ENCODE peak calls at places on chromosomes 6 and 20, in nine cellular contexts. One of them, this sample, is unnamed. For H3K4me1, the result is how much of the 10 kb centered on the place peaks cover.

GRCh38 chr6:86856937-86857563 is 80.3 kb upstream of the HTR1E start:
- DNase-seq in CD4-positive, CD25-positive, alpha-beta regulatory T cell: no peak
- DNase-seq in Caco-2: no peak
- DNase-seq in psoas muscle: no peak
- DNase-seq in prostate gland: peak
- DNase-seq in neural progenitor cell: peak
- DNase-seq in adrenal gland: peak
- DNase-seq in mucosa of descending colon: no peak
- DNase-seq in esophagus muscularis mucosa: no peak
- DNase-seq in this sample: no peak

GRCh38 chr6:108619431-108620197 is 58.9 kb downstream of the FOXO3 start:
- DNase-seq in CD4-positive, CD25-positive, alpha-beta regulatory T cell: no peak
- DNase-seq in Caco-2: no peak
- DNase-seq in psoas muscle: no peak
- DNase-seq in prostate gland: no peak
- DNase-seq in neural progenitor cell: no peak
- DNase-seq in adrenal gland: no peak
- DNase-seq in mucosa of descending colon: no peak
- DNase-seq in esophagus muscularis mucosa: no peak
- DNase-seq in this sample: no peak

GRCh38 chr20:48054051-48054450 is 268.8 kb upstream of the SULF2 start:
- DNase-seq in CD4-positive, CD25-positive, alpha-beta regulatory T cell: no peak
- DNase-seq in Caco-2: no peak
- DNase-seq in psoas muscle: no peak
- DNase-seq in prostate gland: no peak
- DNase-seq in neural progenitor cell: no peak
- DNase-seq in adrenal gland: no peak
- DNase-seq in mucosa of descending colon: no peak
- DNase-seq in esophagus muscularis mucosa: no peak
- DNase-seq in this sample: no peak

GRCh38 chr20:13348301-13349239 is 127.5 kb downstream of the ISM1 start:
- DNase-seq in CD4-positive, CD25-positive, alpha-beta regulatory T cell: no peak
- DNase-seq in Caco-2: no peak
- DNase-seq in psoas muscle: no peak
- DNase-seq in prostate gland: no peak
- DNase-seq in neural progenitor cell: no peak
- DNase-seq in adrenal gland: no peak
- DNase-seq in mucosa of descending colon: no peak
- DNase-seq in esophagus muscularis mucosa: no peak
- DNase-seq in this sample: no peak

GRCh38 chr20:56440346-56441007 is 27.9 kb upstream of the RTF2 start:
- DNase-seq in CD4-positive, CD25-positive, alpha-beta regulatory T cell: peak
- DNase-seq in Caco-2: no peak
- DNase-seq in psoas muscle: no peak
- DNase-seq in prostate gland: no peak
- DNase-seq in neural progenitor cell: no peak
- DNase-seq in adrenal gland: no peak
- DNase-seq in mucosa of descending colon: no peak
- DNase-seq in esophagus muscularis mucosa: no peak
- DNase-seq in this sample: no peak

GRCh38 chr20:59661141-59661540 is 56.8 kb downstream of the PHACTR3 start:
- DNase-seq in CD4-positive, CD25-positive, alpha-beta regulatory T cell: no peak
- DNase-seq in Caco-2: peak
- DNase-seq in psoas muscle: no peak
- DNase-seq in prostate gland: no peak
- DNase-seq in neural progenitor cell: no peak
- DNase-seq in adrenal gland: no peak
- DNase-seq in mucosa of descending colon: no peak
- DNase-seq in esophagus muscularis mucosa: peak
- DNase-seq in this sample: no peak

GRCh38 chr6:12614468-12614867 is 102.1 kb upstream of the PHACTR1 start:
- DNase-seq in CD4-positive, CD25-positive, alpha-beta regulatory T cell: no peak
- DNase-seq in Caco-2: no peak
- DNase-seq in psoas muscle: no peak
- DNase-seq in prostate gland: no peak
- DNase-seq in neural progenitor cell: no peak
- DNase-seq in adrenal gland: no peak
- DNase-seq in mucosa of descending colon: no peak
- DNase-seq in esophagus muscularis mucosa: no peak
- DNase-seq in this sample: no peak

GRCh38 chr6:89221971-89222887 is 5.1 kb upstream of the GABRR1 start:
- DNase-seq in CD4-positive, CD25-positive, alpha-beta regulatory T cell: no peak
- DNase-seq in Caco-2: no peak
- DNase-seq in psoas muscle: no peak
- DNase-seq in prostate gland: no peak
- DNase-seq in neural progenitor cell: no peak
- DNase-seq in adrenal gland: no peak
- DNase-seq in mucosa of descending colon: no peak
- DNase-seq in esophagus muscularis mucosa: no peak
- DNase-seq in this sample: no peak

GRCh38 chr6:46000905-46001304 is 14.8 kb downstream of the CLIC5 start:
- DNase-seq in CD4-positive, CD25-positive, alpha-beta regulatory T cell: no peak
- DNase-seq in Caco-2: no peak
- DNase-seq in psoas muscle: no peak
- DNase-seq in prostate gland: no peak
- DNase-seq in neural progenitor cell: no peak
- DNase-seq in adrenal gland: no peak
- DNase-seq in mucosa of descending colon: no peak
- DNase-seq in esophagus muscularis mucosa: no peak
- DNase-seq in this sample: no peak

GRCh38 chr6:144265390-144265789 is 19.7 kb upstream of the UTRN start:
- DNase-seq in CD4-positive, CD25-positive, alpha-beta regulatory T cell: no peak
- DNase-seq in Caco-2: peak
- DNase-seq in psoas muscle: no peak
- DNase-seq in prostate gland: no peak
- DNase-seq in neural progenitor cell: peak
- DNase-seq in adrenal gland: no peak
- DNase-seq in mucosa of descending colon: no peak
- DNase-seq in esophagus muscularis mucosa: no peak
- DNase-seq in this sample: no peak

GRCh38 chr6:128519931-128520435 is 416 bp downstream of the PTPRK start:
- DNase-seq in CD4-positive, CD25-positive, alpha-beta regulatory T cell: no peak
- DNase-seq in Caco-2: peak
- DNase-seq in psoas muscle: no peak
- DNase-seq in prostate gland: peak
- DNase-seq in neural progenitor cell: no peak
- DNase-seq in adrenal gland: peak
- DNase-seq in mucosa of descending colon: no peak
- DNase-seq in esophagus muscularis mucosa: no peak
- DNase-seq in this sample: peak

GRCh38 chr6:105784179-105784578 is 302.0 kb upstream of the PRDM1 start:
- DNase-seq in CD4-positive, CD25-positive, alpha-beta regulatory T cell: no peak
- DNase-seq in Caco-2: no peak
- DNase-seq in psoas muscle: no peak
- DNase-seq in prostate gland: no peak
- DNase-seq in neural progenitor cell: no peak
- DNase-seq in adrenal gland: no peak
- DNase-seq in mucosa of descending colon: no peak
- DNase-seq in esophagus muscularis mucosa: no peak
- DNase-seq in this sample: no peak

GRCh38 chr20:44683263-44684046 is 31.7 kb upstream of the CCN5 start:
- DNase-seq in CD4-positive, CD25-positive, alpha-beta regulatory T cell: peak
- DNase-seq in Caco-2: peak
- DNase-seq in psoas muscle: no peak
- DNase-seq in prostate gland: peak
- DNase-seq in neural progenitor cell: peak
- DNase-seq in adrenal gland: peak
- DNase-seq in mucosa of descending colon: peak
- DNase-seq in esophagus muscularis mucosa: no peak
- DNase-seq in this sample: peak

GRCh38 chr20:58309607-58310290 is at the start of gene RAB22A:
- DNase-seq in CD4-positive, CD25-positive, alpha-beta regulatory T cell: peak
- DNase-seq in Caco-2: peak
- DNase-seq in psoas muscle: peak
- DNase-seq in prostate gland: peak
- DNase-seq in neural progenitor cell: peak
- DNase-seq in adrenal gland: peak
- DNase-seq in mucosa of descending colon: peak
- DNase-seq in esophagus muscularis mucosa: no peak
- DNase-seq in this sample: peak

GRCh38 chr20:11832397-11832796 is 85.3 kb upstream of the BTBD3 start:
- DNase-seq in CD4-positive, CD25-positive, alpha-beta regulatory T cell: no peak
- DNase-seq in Caco-2: no peak
- DNase-seq in psoas muscle: no peak
- DNase-seq in prostate gland: no peak
- DNase-seq in neural progenitor cell: no peak
- DNase-seq in adrenal gland: no peak
- DNase-seq in mucosa of descending colon: no peak
- DNase-seq in esophagus muscularis mucosa: no peak
- DNase-seq in this sample: no peak

GRCh38 chr20:62921119-62921687 is 5.1 kb downstream of the DIDO1 start:
- DNase-seq in CD4-positive, CD25-positive, alpha-beta regulatory T cell: peak
- DNase-seq in Caco-2: peak
- DNase-seq in psoas muscle: no peak
- DNase-seq in prostate gland: peak
- DNase-seq in neural progenitor cell: peak
- DNase-seq in adrenal gland: peak
- DNase-seq in mucosa of descending colon: no peak
- DNase-seq in esophagus muscularis mucosa: no peak
- DNase-seq in this sample: peak

GRCh38 chr6:52994789-52995078 is 350 bp downstream of the GSTA4 start:
- DNase-seq in CD4-positive, CD25-positive, alpha-beta regulatory T cell: no peak
- DNase-seq in Caco-2: no peak
- DNase-seq in psoas muscle: peak
- DNase-seq in prostate gland: peak
- DNase-seq in neural progenitor cell: no peak
- DNase-seq in adrenal gland: peak
- DNase-seq in mucosa of descending colon: peak
- DNase-seq in esophagus muscularis mucosa: peak
- DNase-seq in this sample: peak

GRCh38 chr6:73340048-73340447 is 14.0 kb downstream of the DPPA5 start:
- DNase-seq in CD4-positive, CD25-positive, alpha-beta regulatory T cell: no peak
- DNase-seq in Caco-2: no peak
- DNase-seq in psoas muscle: no peak
- DNase-seq in prostate gland: no peak
- DNase-seq in neural progenitor cell: no peak
- DNase-seq in adrenal gland: no peak
- DNase-seq in mucosa of descending colon: no peak
- DNase-seq in esophagus muscularis mucosa: no peak
- DNase-seq in this sample: no peak

GRCh38 chr6:125346926-125347563 is 45.3 kb upstream of the HDDC2 start:
- DNase-seq in CD4-positive, CD25-positive, alpha-beta regulatory T cell: no peak
- DNase-seq in Caco-2: no peak
- DNase-seq in psoas muscle: no peak
- DNase-seq in prostate gland: no peak
- DNase-seq in neural progenitor cell: no peak
- DNase-seq in adrenal gland: no peak
- DNase-seq in mucosa of descending colon: no peak
- DNase-seq in esophagus muscularis mucosa: no peak
- DNase-seq in this sample: no peak
- H3K4me1 ChIP-seq in CD4-positive, CD25-positive, alpha-beta regulatory T cell: under half
- H3K4me1 ChIP-seq in Caco-2: under half
- H3K4me1 ChIP-seq in psoas muscle: under half
- H3K4me1 ChIP-seq in prostate gland: under half
- H3K4me1 ChIP-seq in neural progenitor cell: under half
- H3K4me1 ChIP-seq in adrenal gland: under half
- H3K4me1 ChIP-seq in mucosa of descending colon: under half
- H3K4me1 ChIP-seq in esophagus muscularis mucosa: under half
- H3K4me1 ChIP-seq in this sample: under half

DNA sequence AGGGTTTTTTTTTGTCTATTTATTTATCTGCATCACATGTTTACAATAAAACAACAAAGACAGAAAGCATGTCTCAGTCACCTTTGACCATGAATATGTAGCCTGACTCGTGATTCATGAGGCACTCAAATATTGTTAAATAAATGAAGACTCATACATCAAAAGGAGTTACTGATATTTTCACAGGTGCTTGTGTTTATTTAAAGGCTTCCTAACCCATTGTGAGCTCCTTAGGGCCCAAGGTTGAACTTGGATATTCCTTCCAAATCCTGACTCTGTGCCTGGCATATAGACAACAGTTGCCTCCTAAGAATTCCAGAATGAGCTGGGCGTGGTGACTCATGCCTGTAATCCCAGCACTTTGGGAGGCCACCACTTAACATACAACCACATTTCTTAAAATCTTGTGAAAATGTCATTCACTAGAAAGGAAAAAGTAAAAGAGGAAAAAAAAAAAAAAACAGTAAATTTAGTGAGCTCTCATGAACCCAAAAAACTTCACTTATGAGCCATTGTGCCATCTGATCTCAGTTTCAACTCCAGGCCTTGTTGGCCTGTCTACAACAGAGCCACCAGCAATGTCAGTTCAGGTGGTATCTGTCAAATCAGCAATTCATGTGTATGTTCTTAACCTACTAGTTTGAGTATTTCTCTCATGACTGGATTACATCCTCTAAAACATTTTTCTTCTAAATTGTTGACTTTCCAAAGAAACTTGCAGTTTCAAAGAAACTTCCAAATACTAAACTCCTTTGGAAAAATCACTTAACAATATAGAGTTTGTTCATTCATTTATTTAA is 162.7 kb upstream of the MARCKS start:
- DNase-seq in CD4-positive, CD25-positive, alpha-beta regulatory T cell: no peak
- DNase-seq in Caco-2: no peak
- DNase-seq in psoas muscle: no peak
- DNase-seq in prostate gland: no peak
- DNase-seq in neural progenitor cell: no peak
- DNase-seq in adrenal gland: no peak
- DNase-seq in mucosa of descending colon: no peak
- DNase-seq in esophagus muscularis mucosa: peak
- DNase-seq in this sample: no peak
- H3K4me1 ChIP-seq in CD4-positive, CD25-positive, alpha-beta regulatory T cell: under half
- H3K4me1 ChIP-seq in Caco-2: under half
- H3K4me1 ChIP-seq in psoas muscle: under half
- H3K4me1 ChIP-seq in prostate gland: under half
- H3K4me1 ChIP-seq in neural progenitor cell: under half
- H3K4me1 ChIP-seq in adrenal gland: under half
- H3K4me1 ChIP-seq in mucosa of descending colon: under half
- H3K4me1 ChIP-seq in esophagus muscularis mucosa: under half
- H3K4me1 ChIP-seq in this sample: under half

GRCh38 chr6:56037587-56037986 is 162.2 kb upstream of the BMP5 start:
- DNase-seq in CD4-positive, CD25-positive, alpha-beta regulatory T cell: no peak
- DNase-seq in Caco-2: no peak
- DNase-seq in psoas muscle: no peak
- DNase-seq in prostate gland: no peak
- DNase-seq in neural progenitor cell: no peak
- DNase-seq in adrenal gland: no peak
- DNase-seq in mucosa of descending colon: no peak
- DNase-seq in esophagus muscularis mucosa: no peak
- DNase-seq in this sample: no peak
- H3K4me1 ChIP-seq in CD4-positive, CD25-positive, alpha-beta regulatory T cell: under half
- H3K4me1 ChIP-seq in Caco-2: under half
- H3K4me1 ChIP-seq in psoas muscle: under half
- H3K4me1 ChIP-seq in prostate gland: under half
- H3K4me1 ChIP-seq in neural progenitor cell: under half
- H3K4me1 ChIP-seq in adrenal gland: under half
- H3K4me1 ChIP-seq in mucosa of descending colon: under half
- H3K4me1 ChIP-seq in esophagus muscularis mucosa: under half
- H3K4me1 ChIP-seq in this sample: under half

DNA sequence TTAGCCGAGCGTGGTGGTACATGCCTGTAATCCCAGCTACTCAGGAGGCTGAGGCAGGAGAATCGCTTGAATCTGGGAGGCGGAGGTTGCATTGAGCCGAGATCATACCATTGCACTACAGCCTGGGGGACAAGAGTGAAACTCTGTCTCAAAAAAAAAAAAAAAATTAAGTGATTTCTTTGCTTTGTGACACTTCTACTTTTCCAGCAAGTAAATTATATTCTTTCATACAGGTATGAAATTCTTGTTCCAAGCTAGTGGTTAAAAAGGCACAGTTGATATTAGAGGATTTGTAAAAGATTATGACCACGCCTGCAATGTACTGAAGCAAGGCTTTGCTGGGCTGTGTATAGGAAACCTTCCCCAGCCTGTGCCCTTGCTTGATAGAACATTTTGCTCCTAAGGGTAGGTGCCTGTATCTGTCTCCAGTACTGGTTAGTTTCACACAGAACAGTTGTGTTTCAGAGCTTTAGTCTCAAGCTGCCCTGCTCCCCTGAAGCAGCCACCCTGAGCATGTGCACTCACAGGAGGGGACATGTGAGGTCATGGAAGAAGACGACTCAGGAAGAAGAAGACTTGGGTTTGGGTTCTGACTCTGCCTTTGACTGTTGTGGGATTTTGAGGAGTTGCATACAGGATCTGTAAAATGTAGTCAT is 10.2 kb downstream of the PTPN1 start:
- DNase-seq in CD4-positive, CD25-positive, alpha-beta regulatory T cell: no peak
- DNase-seq in Caco-2: no peak
- DNase-seq in psoas muscle: no peak
- DNase-seq in prostate gland: no peak
- DNase-seq in neural progenitor cell: no peak
- DNase-seq in adrenal gland: no peak
- DNase-seq in mucosa of descending colon: no peak
- DNase-seq in esophagus muscularis mucosa: no peak
- DNase-seq in this sample: no peak
- H3K4me1 ChIP-seq in CD4-positive, CD25-positive, alpha-beta regulatory T cell: half or more
- H3K4me1 ChIP-seq in Caco-2: under half
- H3K4me1 ChIP-seq in psoas muscle: half or more
- H3K4me1 ChIP-seq in prostate gland: under half
- H3K4me1 ChIP-seq in neural progenitor cell: under half
- H3K4me1 ChIP-seq in adrenal gland: under half
- H3K4me1 ChIP-seq in mucosa of descending colon: half or more
- H3K4me1 ChIP-seq in esophagus muscularis mucosa: half or more
- H3K4me1 ChIP-seq in this sample: half or more

This sample was measured in lower lobe of right lung.